ENCODE peak calls at places on chromosomes 5 and 9, in five cellular contexts. One of them, this sample, is unnamed.

GRCh38 chr5:178827636-178828035 is 32.1 kb upstream of the ZNF354B start:
- DNase-seq in A549: no peak
- DNase-seq in GM12891: no peak
- DNase-seq in H54: no peak
- DNase-seq in adrenal gland: no peak
- DNase-seq in this sample: no peak

GRCh38 chr5:173530547-173530946 is 85.9 kb downstream of the BOD1 start:
- DNase-seq in A549: peak
- DNase-seq in GM12891: no peak
- DNase-seq in H54: no peak
- DNase-seq in adrenal gland: no peak
- DNase-seq in this sample: no peak

GRCh38 chr5:177327539-177328522 is 16.1 kb upstream of the MXD3 start:
- DNase-seq in A549: no peak
- DNase-seq in GM12891: no peak
- DNase-seq in H54: peak
- DNase-seq in adrenal gland: no peak
- DNase-seq in this sample: no peak

GRCh38 chr9:37040508-37041127 is 6.5 kb upstream of the PAX5 start:
- DNase-seq in A549: no peak
- DNase-seq in GM12891: no peak
- DNase-seq in H54: no peak
- DNase-seq in adrenal gland: no peak
- DNase-seq in this sample: no peak

GRCh38 chr9:133640580-133641395 is 4.6 kb downstream of the DBH start:
- DNase-seq in A549: no peak
- DNase-seq in GM12891: no peak
- DNase-seq in H54: no peak
- DNase-seq in adrenal gland: no peak
- DNase-seq in this sample: no peak

GRCh38 chr9:74858753-74859414 is 28.8 kb downstream of the TRPM6 start:
- DNase-seq in A549: peak
- DNase-seq in GM12891: no peak
- DNase-seq in H54: no peak
- DNase-seq in adrenal gland: no peak
- DNase-seq in this sample: no peak

GRCh38 chr9:93013856-93014582 is 44.5 kb upstream of the SUSD3 start:
- DNase-seq in A549: no peak
- DNase-seq in GM12891: no peak
- DNase-seq in H54: no peak
- DNase-seq in adrenal gland: peak
- DNase-seq in this sample: no peak

GRCh38 chr5:136014049-136014516 is 14.7 kb upstream of the TGFBI start:
- DNase-seq in A549: no peak
- DNase-seq in GM12891: no peak
- DNase-seq in H54: no peak
- DNase-seq in adrenal gland: no peak
- DNase-seq in this sample: no peak

GRCh38 chr5:77181173-77181572 is 29.3 kb upstream of the PDE8B start:
- DNase-seq in A549: no peak
- DNase-seq in GM12891: no peak
- DNase-seq in H54: no peak
- DNase-seq in adrenal gland: no peak
- DNase-seq in this sample: no peak

GRCh38 chr9:127650511-127650910 is 38.4 kb downstream of the STXBP1 start:
- DNase-seq in A549: no peak
- DNase-seq in GM12891: no peak
- DNase-seq in H54: no peak
- DNase-seq in adrenal gland: no peak
- DNase-seq in this sample: no peak

GRCh38 chr9:96449844-96450612 is at the start of gene HABP4:
- DNase-seq in A549: peak
- DNase-seq in GM12891: peak
- DNase-seq in H54: peak
- DNase-seq in adrenal gland: peak
- DNase-seq in this sample: peak

GRCh38 chr5:44691811-44692210 is 116.9 kb upstream of the MRPS30 start:
- DNase-seq in A549: no peak
- DNase-seq in GM12891: no peak
- DNase-seq in H54: no peak
- DNase-seq in adrenal gland: no peak
- DNase-seq in this sample: no peak

GRCh38 chr5:139470821-139471300 is at the start of gene SMIM33:
- DNase-seq in A549: no peak
- DNase-seq in GM12891: no peak
- DNase-seq in H54: no peak
- DNase-seq in adrenal gland: no peak
- DNase-seq in this sample: no peak

GRCh38 chr9:115234094-115234493 is 116.1 kb upstream of the TNC start:
- DNase-seq in A549: peak
- DNase-seq in GM12891: no peak
- DNase-seq in H54: peak
- DNase-seq in adrenal gland: no peak
- DNase-seq in this sample: no peak

GRCh38 chr5:95843733-95844223 is 21.3 kb upstream of the GLRX start:
- DNase-seq in A549: peak
- DNase-seq in GM12891: no peak
- DNase-seq in H54: no peak
- DNase-seq in adrenal gland: peak
- DNase-seq in this sample: no peak

GRCh38 chr5:133405275-133406034 is 206.9 kb downstream of the FSTL4 start:
- DNase-seq in A549: no peak
- DNase-seq in GM12891: no peak
- DNase-seq in H54: no peak
- DNase-seq in adrenal gland: no peak
- DNase-seq in this sample: no peak

GRCh38 chr9:13648676-13649075 is 369.2 kb upstream of the MPDZ start:
- DNase-seq in A549: no peak
- DNase-seq in GM12891: no peak
- DNase-seq in H54: no peak
- DNase-seq in adrenal gland: no peak
- DNase-seq in this sample: no peak

GRCh38 chr9:42852133-42852532 is 668.7 kb downstream of the SPATA31A6 start:
- DNase-seq in A549: peak
- DNase-seq in GM12891: no peak
- DNase-seq in H54: peak
- DNase-seq in adrenal gland: peak
- DNase-seq in this sample: peak

GRCh38 chr5:115936031-115936430 is 26.2 kb upstream of the LVRN start:
- DNase-seq in A549: no peak
- DNase-seq in GM12891: no peak
- DNase-seq in H54: no peak
- DNase-seq in adrenal gland: no peak
- DNase-seq in this sample: no peak

GRCh38 chr5:64331597-64332277 is 166.1 kb downstream of the RNF180 start:
- DNase-seq in A549: no peak
- DNase-seq in GM12891: no peak
- DNase-seq in H54: no peak
- DNase-seq in adrenal gland: no peak
- DNase-seq in this sample: no peak

GRCh38 chr5:31948006-31948405 is 226.1 kb downstream of the GOLPH3 start:
- DNase-seq in A549: no peak
- DNase-seq in GM12891: no peak
- DNase-seq in H54: no peak
- DNase-seq in adrenal gland: no peak
- DNase-seq in this sample: no peak

GRCh38 chr5:157828949-157829639 is 29.9 kb downstream of the CLINT1 start:
- DNase-seq in A549: peak
- DNase-seq in GM12891: no peak
- DNase-seq in H54: peak
- DNase-seq in adrenal gland: no peak
- DNase-seq in this sample: peak

GRCh38 chr5:10454591-10455272 is 13.1 kb downstream of the ROPN1L start:
- DNase-seq in A549: no peak
- DNase-seq in GM12891: no peak
- DNase-seq in H54: peak
- DNase-seq in adrenal gland: no peak
- DNase-seq in this sample: no peak

GRCh38 chr5:152264656-152265055 is 140.4 kb downstream of the NMUR2 start:
- DNase-seq in A549: no peak
- DNase-seq in GM12891: no peak
- DNase-seq in H54: no peak
- DNase-seq in adrenal gland: peak
- DNase-seq in this sample: no peak

GRCh38 chr5:90421136-90421535 is 11.6 kb upstream of the CETN3 start:
- DNase-seq in A549: peak
- DNase-seq in GM12891: no peak
- DNase-seq in H54: no peak
- DNase-seq in adrenal gland: no peak
- DNase-seq in this sample: peak

GRCh38 chr9:104934686-104935413 is 6.9 kb upstream of the ABCA1 start:
- DNase-seq in A549: no peak
- DNase-seq in GM12891: no peak
- DNase-seq in H54: no peak
- DNase-seq in adrenal gland: no peak
- DNase-seq in this sample: no peak

GRCh38 chr5:26388946-26389345 is 649.4 kb downstream of the CDH9 start:
- DNase-seq in A549: no peak
- DNase-seq in GM12891: no peak
- DNase-seq in H54: no peak
- DNase-seq in adrenal gland: no peak
- DNase-seq in this sample: no peak

GRCh38 chr5:34005211-34005610 is 2.6 kb downstream of the AMACR start:
- DNase-seq in A549: no peak
- DNase-seq in GM12891: no peak
- DNase-seq in H54: no peak
- DNase-seq in adrenal gland: no peak
- DNase-seq in this sample: no peak
- TF ChIP-seq POLR2A in A549: no peak
- TF ChIP-seq POLR2A in GM12891: no peak
- TF ChIP-seq POLR2A in H54: no peak
- TF ChIP-seq POLR2A in adrenal gland: no peak
- TF ChIP-seq POLR2A in this sample: no peak

GRCh38 chr5:87276655-87277054 is 9.0 kb downstream of the RASA1 start:
- DNase-seq in A549: no peak
- DNase-seq in GM12891: no peak
- DNase-seq in H54: no peak
- DNase-seq in adrenal gland: no peak
- DNase-seq in this sample: no peak

GRCh38 chr5:87277279-87277835 is 9.7 kb downstream of the RASA1 start:
- DNase-seq in A549: no peak
- DNase-seq in GM12891: no peak
- DNase-seq in H54: no peak
- DNase-seq in adrenal gland: no peak
- DNase-seq in this sample: no peak

DNA sequence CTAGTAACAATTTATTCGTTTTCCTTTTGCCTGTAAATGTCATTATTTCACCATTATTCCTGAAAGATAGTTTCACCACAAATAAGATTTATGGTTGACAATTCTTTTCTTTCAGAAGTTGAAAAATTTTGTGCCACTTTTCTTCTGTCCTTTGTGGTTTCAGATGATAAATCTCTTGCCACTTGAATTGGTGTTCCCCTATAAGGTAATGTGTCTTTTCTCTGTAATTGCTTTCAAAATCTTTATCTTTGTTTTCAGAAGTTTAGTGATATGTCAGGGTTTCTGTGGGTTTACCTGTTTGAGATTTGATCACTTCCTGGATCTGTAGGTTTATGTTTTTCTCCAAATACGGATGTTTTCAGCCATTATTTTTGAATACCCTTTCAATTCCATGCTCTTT is 14.6 kb downstream of the RASA1 start:
- DNase-seq in A549: no peak
- DNase-seq in GM12891: no peak
- DNase-seq in H54: no peak
- DNase-seq in adrenal gland: no peak
- DNase-seq in this sample: no peak
- TF ChIP-seq POLR2A in A549: no peak
- TF ChIP-seq POLR2A in GM12891: no peak
- TF ChIP-seq POLR2A in H54: no peak
- TF ChIP-seq POLR2A in adrenal gland: no peak
- TF ChIP-seq POLR2A in this sample: no peak

DNA sequence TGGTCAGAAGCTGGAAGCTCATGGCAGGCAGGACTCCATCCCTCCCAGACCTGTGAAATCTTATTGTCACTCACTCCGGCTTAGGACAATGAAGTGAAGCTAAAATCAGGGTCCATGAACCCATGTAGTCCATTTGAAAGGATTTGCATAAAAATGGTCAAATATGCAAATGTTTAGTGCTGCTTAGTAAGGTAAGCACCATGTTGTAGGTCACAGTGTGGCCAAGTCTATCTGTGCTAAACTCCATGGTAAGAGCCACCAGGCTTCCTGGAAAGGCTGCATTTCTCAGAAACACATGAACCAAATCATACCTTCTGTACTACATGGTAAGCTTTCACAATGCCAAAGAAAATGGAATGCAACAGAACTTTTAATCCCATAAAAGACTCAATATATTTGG is 5.7 kb downstream of the ALG2 start:
- DNase-seq in A549: no peak
- DNase-seq in GM12891: no peak
- DNase-seq in H54: no peak
- DNase-seq in adrenal gland: no peak
- DNase-seq in this sample: no peak
- TF ChIP-seq POLR2A in A549: no peak
- TF ChIP-seq POLR2A in GM12891: no peak
- TF ChIP-seq POLR2A in H54: no peak
- TF ChIP-seq POLR2A in adrenal gland: no peak
- TF ChIP-seq POLR2A in this sample: no peak

GRCh38 chr9:130693426-130694191 is at the start of gene EXOSC2:
- DNase-seq in A549: peak
- DNase-seq in GM12891: peak
- DNase-seq in H54: peak
- DNase-seq in adrenal gland: peak
- DNase-seq in this sample: peak
- TF ChIP-seq POLR2A in A549: peak
- TF ChIP-seq POLR2A in GM12891: peak
- TF ChIP-seq POLR2A in H54: peak
- TF ChIP-seq POLR2A in adrenal gland: peak
- TF ChIP-seq POLR2A in this sample: peak

GRCh38 chr9:109012876-109013677 is at the start of gene CTNNAL1:
- DNase-seq in A549: peak
- DNase-seq in GM12891: peak
- DNase-seq in H54: peak
- DNase-seq in adrenal gland: peak
- DNase-seq in this sample: peak
- TF ChIP-seq POLR2A in A549: peak
- TF ChIP-seq POLR2A in GM12891: peak
- TF ChIP-seq POLR2A in H54: peak
- TF ChIP-seq POLR2A in adrenal gland: peak
- TF ChIP-seq POLR2A in this sample: peak

DNA sequence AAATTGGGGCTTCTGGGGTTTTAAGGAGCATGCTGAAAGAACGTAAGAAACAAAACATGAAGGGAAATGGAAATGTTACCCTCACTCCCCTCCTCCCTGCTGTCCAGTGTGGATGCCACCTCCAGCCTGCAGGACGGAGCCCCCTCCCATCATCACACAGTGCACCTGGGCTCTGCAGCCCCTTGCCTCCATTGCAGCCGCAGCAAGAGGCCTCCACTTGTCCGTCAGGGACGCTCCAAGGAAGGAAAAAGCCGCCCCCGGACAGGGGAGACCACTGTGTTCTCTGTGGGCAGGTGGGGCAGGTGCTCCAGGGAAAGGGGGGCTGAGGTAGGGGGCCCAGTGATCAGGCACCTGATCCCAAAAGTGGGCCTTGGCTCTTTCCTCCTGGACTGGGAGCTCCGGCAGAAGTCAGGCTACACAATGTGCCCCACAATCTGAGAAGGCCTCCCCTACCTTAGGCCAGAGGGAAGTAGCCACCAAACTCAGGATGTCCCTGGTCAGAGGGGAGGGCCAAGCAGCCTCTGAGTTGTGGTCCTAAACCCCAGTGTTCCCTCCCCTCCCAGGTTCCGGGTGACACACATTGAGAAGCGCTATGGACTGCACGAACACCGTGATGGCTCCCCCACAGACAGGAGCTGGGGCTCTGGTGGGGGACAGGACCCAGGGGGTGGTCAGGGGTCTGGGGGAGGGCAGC is 2.7 kb downstream of the RELL2 start:
- DNase-seq in A549: no peak
- DNase-seq in GM12891: no peak
- DNase-seq in H54: no peak
- DNase-seq in adrenal gland: no peak
- DNase-seq in this sample: no peak
- TF ChIP-seq POLR2A in A549: no peak
- TF ChIP-seq POLR2A in GM12891: no peak
- TF ChIP-seq POLR2A in H54: no peak
- TF ChIP-seq POLR2A in adrenal gland: no peak
- TF ChIP-seq POLR2A in this sample: no peak

This sample was measured in erythroblast.